ENCODE peak calls at places on chromosomes 1 and 21, in six cellular contexts. S is colonic mucosa, L is A172, Z is caudate nucleus, Q is COR-L47, D is AG08396. H is an unnamed sample.

GRCh38 chr21:43758132-43758619 is 17.9 kb downstream of the CSTB start:
- DNase-seq in S (no peak), L (peak), Z (no peak), Q (no peak), D (no peak), H (no peak)

GRCh38 chr1:176669782-176670181 is 206.8 kb downstream of the PAPPA2 start:
- DNase-seq in S (no peak), L (no peak), Z (no peak), Q (no peak), D (no peak), H (no peak)

GRCh38 chr1:22749919-22750670 is 39.5 kb downstream of the EPHB2 start:
- DNase-seq in S (peak), L (peak), Z (no peak), Q (no peak), D (peak), H (peak)

GRCh38 chr1:67874501-67875111 is 41.3 kb upstream of the GNG12 start:
- DNase-seq in S (no peak), L (no peak), Z (no peak), Q (no peak), D (no peak), H (no peak)

GRCh38 chr1:40922969-40923368 is 56.5 kb upstream of the CTPS1 start:
- DNase-seq in S (no peak), L (no peak), Z (peak), Q (no peak), D (no peak), H (no peak)

GRCh38 chr1:115782571-115783281 is 14.2 kb upstream of the CASQ2 start:
- DNase-seq in S (no peak), L (peak), Z (no peak), Q (no peak), D (peak), H (peak)

GRCh38 chr1:68049941-68050878 is at the start of gene DIRAS3:
- DNase-seq in S (peak), L (peak), Z (no peak), Q (no peak), D (peak), H (no peak)

GRCh38 chr21:43331962-43332458 is 94.9 kb downstream of the SIK1 start:
- DNase-seq in S (no peak), L (peak), Z (peak), Q (no peak), D (peak), H (peak)

GRCh38 chr1:241990040-241990439 is 8.9 kb downstream of the MAP1LC3C start:
- DNase-seq in S (peak), L (peak), Z (peak), Q (no peak), D (peak), H (peak)

GRCh38 chr1:3393024-3393986 is 61.2 kb upstream of the ARHGEF16 start:
- DNase-seq in S (peak), L (no peak), Z (no peak), Q (no peak), D (peak), H (no peak)

GRCh38 chr1:165255226-165255625 is 101.3 kb downstream of the LMX1A start:
- DNase-seq in S (no peak), L (no peak), Z (no peak), Q (no peak), D (no peak), H (no peak)